ENCODE peak calls at places on chromosome 1, in seven cellular contexts. One of them, this sample, is unnamed.

GRCh38 chr1:232317336-232317735 is 312.6 kb downstream of the SIPA1L2 start:
- DNase-seq in PC-3: no peak
- DNase-seq in CD8-positive, alpha-beta memory T cell: no peak
- DNase-seq in naive thymus-derived CD4-positive, alpha-beta T cell: no peak
- DNase-seq in right atrium auricular region: no peak
- DNase-seq in PC-9: no peak
- DNase-seq in K562: no peak
- DNase-seq in this sample: no peak

GRCh38 chr1:62875676-62876075 is 91.7 kb downstream of the ATG4C start:
- DNase-seq in PC-9: no peak
- DNase-seq in K562: no peak
- DNase-seq in PC-3: peak; percentile 50
- DNase-seq in naive thymus-derived CD4-positive, alpha-beta T cell: no peak
- DNase-seq in right atrium auricular region: no peak
- DNase-seq in CD8-positive, alpha-beta memory T cell: no peak
- DNase-seq in this sample: no peak

GRCh38 chr1:220448217-220448616 is 79.7 kb upstream of the MARK1 start:
- DNase-seq in PC-9: no peak
- DNase-seq in right atrium auricular region: no peak
- DNase-seq in PC-3: no peak
- DNase-seq in naive thymus-derived CD4-positive, alpha-beta T cell: no peak
- DNase-seq in K562: no peak
- DNase-seq in CD8-positive, alpha-beta memory T cell: no peak
- DNase-seq in this sample: no peak

GRCh38 chr1:61935516-61935915 is 193.2 kb downstream of the PATJ start:
- DNase-seq in right atrium auricular region: no peak
- DNase-seq in naive thymus-derived CD4-positive, alpha-beta T cell: no peak
- DNase-seq in PC-9: no peak
- DNase-seq in PC-3: no peak
- DNase-seq in CD8-positive, alpha-beta memory T cell: no peak
- DNase-seq in K562: no peak
- DNase-seq in this sample: no peak

GRCh38 chr1:24990796-24991195 is 60.7 kb upstream of the RUNX3 start:
- DNase-seq in PC-9: no peak
- DNase-seq in naive thymus-derived CD4-positive, alpha-beta T cell: no peak
- DNase-seq in CD8-positive, alpha-beta memory T cell: peak; percentile 39
- DNase-seq in K562: no peak
- DNase-seq in PC-3: no peak
- DNase-seq in right atrium auricular region: no peak
- DNase-seq in this sample: no peak

GRCh38 chr1:212465311-212465710 is 32.6 kb downstream of the NENF start:
- DNase-seq in right atrium auricular region: no peak
- DNase-seq in naive thymus-derived CD4-positive, alpha-beta T cell: no peak
- DNase-seq in CD8-positive, alpha-beta memory T cell: no peak
- DNase-seq in PC-9: no peak
- DNase-seq in PC-3: no peak
- DNase-seq in K562: no peak
- DNase-seq in this sample: no peak

GRCh38 chr1:118151312-118151937 is 33.6 kb downstream of the SPAG17 start:
- DNase-seq in PC-9: peak; percentile 45
- DNase-seq in CD8-positive, alpha-beta memory T cell: no peak
- DNase-seq in right atrium auricular region: peak; percentile 69
- DNase-seq in naive thymus-derived CD4-positive, alpha-beta T cell: no peak
- DNase-seq in PC-3: peak; percentile 79
- DNase-seq in K562: peak; percentile 36
- DNase-seq in this sample: no peak

GRCh38 chr1:154567386-154568164 is at the start of gene CHRNB2:
- DNase-seq in PC-3: peak; percentile 69
- DNase-seq in PC-9: no peak
- DNase-seq in naive thymus-derived CD4-positive, alpha-beta T cell: peak; percentile 58
- DNase-seq in CD8-positive, alpha-beta memory T cell: peak; percentile 76
- DNase-seq in right atrium auricular region: no peak
- DNase-seq in K562: peak; percentile 93
- DNase-seq in this sample: peak; percentile 89

GRCh38 chr1:111895456-111895855 is 94.0 kb downstream of the KCND3 start:
- DNase-seq in CD8-positive, alpha-beta memory T cell: no peak
- DNase-seq in right atrium auricular region: no peak
- DNase-seq in K562: no peak
- DNase-seq in PC-9: no peak
- DNase-seq in PC-3: no peak
- DNase-seq in naive thymus-derived CD4-positive, alpha-beta T cell: no peak
- DNase-seq in this sample: no peak

GRCh38 chr1:245972476-245972875 is 534.6 kb downstream of the SMYD3 start:
- DNase-seq in K562: no peak
- DNase-seq in PC-3: no peak
- DNase-seq in CD8-positive, alpha-beta memory T cell: no peak
- DNase-seq in right atrium auricular region: no peak
- DNase-seq in naive thymus-derived CD4-positive, alpha-beta T cell: no peak
- DNase-seq in PC-9: no peak
- DNase-seq in this sample: no peak

GRCh38 chr1:224696891-224697765 is 81.0 kb downstream of the CNIH3 start:
- DNase-seq in CD8-positive, alpha-beta memory T cell: no peak
- DNase-seq in K562: no peak
- DNase-seq in right atrium auricular region: no peak
- DNase-seq in PC-9: no peak
- DNase-seq in PC-3: peak; percentile 68
- DNase-seq in naive thymus-derived CD4-positive, alpha-beta T cell: no peak
- DNase-seq in this sample: no peak

GRCh38 chr1:228647523-228648444 is 87.5 kb upstream of the RHOU start:
- DNase-seq in CD8-positive, alpha-beta memory T cell: peak; percentile 49
- DNase-seq in naive thymus-derived CD4-positive, alpha-beta T cell: no peak
- DNase-seq in K562: peak; percentile 50
- DNase-seq in PC-3: peak; percentile 87
- DNase-seq in right atrium auricular region: no peak
- DNase-seq in PC-9: no peak
- DNase-seq in this sample: peak; percentile 64

GRCh38 chr1:80657048-80657653 is 1143.6 kb upstream of the ADGRL2 start:
- DNase-seq in naive thymus-derived CD4-positive, alpha-beta T cell: no peak
- DNase-seq in PC-3: no peak
- DNase-seq in PC-9: no peak
- DNase-seq in right atrium auricular region: no peak
- DNase-seq in CD8-positive, alpha-beta memory T cell: no peak
- DNase-seq in K562: no peak
- DNase-seq in this sample: peak; percentile 1

GRCh38 chr1:211879475-211879874 is 48.9 kb upstream of the LPGAT1 start:
- DNase-seq in PC-3: no peak
- DNase-seq in right atrium auricular region: no peak
- DNase-seq in CD8-positive, alpha-beta memory T cell: no peak
- DNase-seq in K562: no peak
- DNase-seq in naive thymus-derived CD4-positive, alpha-beta T cell: no peak
- DNase-seq in PC-9: no peak
- DNase-seq in this sample: no peak

GRCh38 chr1:5765465-5765864 is 226.8 kb downstream of the NPHP4 start:
- DNase-seq in naive thymus-derived CD4-positive, alpha-beta T cell: no peak
- DNase-seq in right atrium auricular region: no peak
- DNase-seq in PC-9: no peak
- DNase-seq in K562: no peak
- DNase-seq in PC-3: no peak
- DNase-seq in CD8-positive, alpha-beta memory T cell: no peak
- DNase-seq in this sample: no peak

GRCh38 chr1:159889821-159890252 is 10.1 kb downstream of the CFAP45 start:
- DNase-seq in PC-9: peak; percentile 87
- DNase-seq in K562: peak; percentile 42
- DNase-seq in CD8-positive, alpha-beta memory T cell: no peak
- DNase-seq in PC-3: peak; percentile 96
- DNase-seq in right atrium auricular region: no peak
- DNase-seq in naive thymus-derived CD4-positive, alpha-beta T cell: no peak
- DNase-seq in this sample: no peak

GRCh38 chr1:111097356-111098099 is 42.4 kb downstream of the DRAM2 start:
- DNase-seq in PC-9: no peak
- DNase-seq in CD8-positive, alpha-beta memory T cell: no peak
- DNase-seq in right atrium auricular region: no peak
- DNase-seq in PC-3: no peak
- DNase-seq in naive thymus-derived CD4-positive, alpha-beta T cell: no peak
- DNase-seq in K562: no peak
- DNase-seq in this sample: no peak

GRCh38 chr1:236120725-236121153 is 21.6 kb upstream of the GPR137B start:
- DNase-seq in CD8-positive, alpha-beta memory T cell: no peak
- DNase-seq in PC-3: no peak
- DNase-seq in right atrium auricular region: no peak
- DNase-seq in PC-9: no peak
- DNase-seq in naive thymus-derived CD4-positive, alpha-beta T cell: no peak
- DNase-seq in K562: no peak
- DNase-seq in this sample: no peak

GRCh38 chr1:25033828-25034451 is 103.9 kb upstream of the RUNX3 start:
- DNase-seq in K562: no peak
- DNase-seq in PC-9: no peak
- DNase-seq in PC-3: no peak
- DNase-seq in right atrium auricular region: no peak
- DNase-seq in naive thymus-derived CD4-positive, alpha-beta T cell: no peak
- DNase-seq in CD8-positive, alpha-beta memory T cell: peak; percentile 71
- DNase-seq in this sample: no peak

GRCh38 chr1:214071469-214071868 is 83.7 kb downstream of the PROX1 start:
- DNase-seq in right atrium auricular region: no peak
- DNase-seq in K562: no peak
- DNase-seq in PC-3: no peak
- DNase-seq in CD8-positive, alpha-beta memory T cell: no peak
- DNase-seq in naive thymus-derived CD4-positive, alpha-beta T cell: no peak
- DNase-seq in PC-9: no peak
- DNase-seq in this sample: no peak

GRCh38 chr1:225700164-225700740 is 47.3 kb upstream of the ENAH start:
- DNase-seq in PC-3: peak; percentile 99
- DNase-seq in naive thymus-derived CD4-positive, alpha-beta T cell: no peak
- DNase-seq in CD8-positive, alpha-beta memory T cell: no peak
- DNase-seq in K562: no peak
- DNase-seq in right atrium auricular region: no peak
- DNase-seq in PC-9: peak; percentile 99
- DNase-seq in this sample: peak; percentile 45

GRCh38 chr1:229336345-229336744 is 6.5 kb downstream of the CCSAP start:
- DNase-seq in PC-3: no peak
- DNase-seq in CD8-positive, alpha-beta memory T cell: no peak
- DNase-seq in right atrium auricular region: no peak
- DNase-seq in K562: no peak
- DNase-seq in PC-9: no peak
- DNase-seq in naive thymus-derived CD4-positive, alpha-beta T cell: no peak
- DNase-seq in this sample: no peak

DNA sequence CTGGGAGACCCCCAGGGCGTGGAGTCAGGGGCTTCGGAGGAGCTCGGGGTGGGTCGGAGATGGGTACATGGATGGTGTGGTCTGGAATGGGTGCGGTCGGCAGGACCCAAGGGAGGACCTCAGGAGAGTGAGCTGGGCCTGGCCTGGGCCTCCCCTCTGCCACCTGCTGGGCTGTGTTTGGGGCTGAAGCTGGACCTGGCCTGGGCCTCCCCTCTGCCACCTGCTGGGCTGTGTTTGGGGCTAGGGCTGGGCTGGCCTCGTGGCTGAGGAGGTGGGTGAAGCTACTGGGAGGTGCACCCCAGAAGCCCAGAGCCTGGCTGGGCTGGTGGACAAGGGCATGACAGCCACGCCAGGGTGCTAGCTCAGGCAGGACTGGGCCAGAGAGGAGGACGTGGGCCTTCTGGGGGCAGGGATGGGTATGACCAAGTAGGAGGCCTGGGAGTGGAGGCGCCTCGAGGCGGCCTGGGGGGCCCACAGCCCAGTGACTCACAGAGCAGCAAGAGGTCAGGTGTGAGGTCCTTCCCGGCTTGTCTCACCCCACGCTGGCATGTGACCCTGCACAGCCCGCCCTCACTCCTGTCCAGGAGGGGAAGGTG is 14.5 kb downstream of the SAMD11 start:
- DNase-seq in CD8-positive, alpha-beta memory T cell: no peak
- DNase-seq in K562: peak; percentile 63
- DNase-seq in PC-3: peak; percentile 65
- DNase-seq in naive thymus-derived CD4-positive, alpha-beta T cell: no peak
- DNase-seq in PC-9: peak; percentile 58
- DNase-seq in right atrium auricular region: no peak
- DNase-seq in this sample: peak; percentile 73
- H3K36me3 ChIP-seq in CD8-positive, alpha-beta memory T cell: no peaks in the 10 kb centered on the region
- H3K36me3 ChIP-seq in K562: no peaks in the 10 kb centered on the region
- H3K36me3 ChIP-seq in PC-3: no peaks in the 10 kb centered on the region
- H3K36me3 ChIP-seq in naive thymus-derived CD4-positive, alpha-beta T cell: no peaks in the 10 kb centered on the region
- H3K36me3 ChIP-seq in PC-9: no peaks in the 10 kb centered on the region
- H3K36me3 ChIP-seq in right atrium auricular region: no peaks in the 10 kb centered on the region
- H3K36me3 ChIP-seq in this sample: no peaks in the 10 kb centered on the region

GRCh38 chr1:43687301-43688108 is 19.8 kb upstream of the ST3GAL3 start:
- DNase-seq in right atrium auricular region: no peak
- DNase-seq in PC-9: no peak
- DNase-seq in naive thymus-derived CD4-positive, alpha-beta T cell: no peak
- DNase-seq in CD8-positive, alpha-beta memory T cell: no peak
- DNase-seq in K562: no peak
- DNase-seq in PC-3: no peak
- DNase-seq in this sample: no peak
- H3K36me3 ChIP-seq in right atrium auricular region: peaks cover 90% of the 10 kb centered on the region
- H3K36me3 ChIP-seq in PC-9: peaks cover 67% of the 10 kb centered on the region
- H3K36me3 ChIP-seq in naive thymus-derived CD4-positive, alpha-beta T cell: peaks cover 61% of the 10 kb centered on the region
- H3K36me3 ChIP-seq in CD8-positive, alpha-beta memory T cell: peaks cover 72% of the 10 kb centered on the region
- H3K36me3 ChIP-seq in K562: peaks cover 90% of the 10 kb centered on the region
- H3K36me3 ChIP-seq in PC-3: peaks cover 76% of the 10 kb centered on the region
- H3K36me3 ChIP-seq in this sample: peaks cover 5% of the 10 kb centered on the region

GRCh38 chr1:186967659-186968394 is 139.1 kb downstream of the PLA2G4A start:
- DNase-seq in naive thymus-derived CD4-positive, alpha-beta T cell: no peak
- DNase-seq in K562: no peak
- DNase-seq in PC-3: peak; percentile 61
- DNase-seq in PC-9: no peak
- DNase-seq in CD8-positive, alpha-beta memory T cell: no peak
- DNase-seq in right atrium auricular region: no peak
- DNase-seq in this sample: no peak

GRCh38 chr1:186960866-186961265 is 132.1 kb downstream of the PLA2G4A start:
- DNase-seq in naive thymus-derived CD4-positive, alpha-beta T cell: no peak
- DNase-seq in PC-9: no peak
- DNase-seq in K562: no peak
- DNase-seq in right atrium auricular region: no peak
- DNase-seq in CD8-positive, alpha-beta memory T cell: no peak
- DNase-seq in PC-3: no peak
- DNase-seq in this sample: no peak

GRCh38 chr1:186965847-186966246 is 137.1 kb downstream of the PLA2G4A start:
- DNase-seq in PC-3: no peak
- DNase-seq in CD8-positive, alpha-beta memory T cell: no peak
- DNase-seq in right atrium auricular region: no peak
- DNase-seq in K562: no peak
- DNase-seq in naive thymus-derived CD4-positive, alpha-beta T cell: no peak
- DNase-seq in PC-9: no peak
- DNase-seq in this sample: no peak
- H3K36me3 ChIP-seq in PC-3: no peaks in the 10 kb centered on the region
- H3K36me3 ChIP-seq in CD8-positive, alpha-beta memory T cell: no peaks in the 10 kb centered on the region
- H3K36me3 ChIP-seq in right atrium auricular region: no peaks in the 10 kb centered on the region
- H3K36me3 ChIP-seq in K562: no peaks in the 10 kb centered on the region
- H3K36me3 ChIP-seq in naive thymus-derived CD4-positive, alpha-beta T cell: no peaks in the 10 kb centered on the region
- H3K36me3 ChIP-seq in PC-9: no peaks in the 10 kb centered on the region
- H3K36me3 ChIP-seq in this sample: peaks cover 1% of the 10 kb centered on the region

GRCh38 chr1:17205652-17206051 is 724 bp downstream of the PADI1 start:
- DNase-seq in PC-3: no peak
- DNase-seq in right atrium auricular region: no peak
- DNase-seq in CD8-positive, alpha-beta memory T cell: peak; percentile 28
- DNase-seq in naive thymus-derived CD4-positive, alpha-beta T cell: no peak
- DNase-seq in K562: no peak
- DNase-seq in PC-9: no peak
- DNase-seq in this sample: no peak

GRCh38 chr1:17204546-17205440 is at the start of gene PADI1:
- DNase-seq in K562: no peak
- DNase-seq in naive thymus-derived CD4-positive, alpha-beta T cell: no peak
- DNase-seq in PC-3: peak; percentile 42
- DNase-seq in CD8-positive, alpha-beta memory T cell: peak; percentile 38
- DNase-seq in PC-9: peak; percentile 82
- DNase-seq in right atrium auricular region: no peak
- DNase-seq in this sample: no peak

GRCh38 chr1:17207046-17207445 is 2.1 kb downstream of the PADI1 start:
- DNase-seq in right atrium auricular region: no peak
- DNase-seq in K562: no peak
- DNase-seq in PC-3: no peak
- DNase-seq in PC-9: peak; percentile 59
- DNase-seq in CD8-positive, alpha-beta memory T cell: peak; percentile 31
- DNase-seq in naive thymus-derived CD4-positive, alpha-beta T cell: no peak
- DNase-seq in this sample: no peak

GRCh38 chr1:17207540-17207939 is 2.6 kb downstream of the PADI1 start:
- DNase-seq in CD8-positive, alpha-beta memory T cell: no peak
- DNase-seq in K562: no peak
- DNase-seq in PC-3: no peak
- DNase-seq in right atrium auricular region: no peak
- DNase-seq in naive thymus-derived CD4-positive, alpha-beta T cell: no peak
- DNase-seq in PC-9: peak; percentile 41
- DNase-seq in this sample: no peak

GRCh38 chr1:17206196-17206595 is 1.3 kb downstream of the PADI1 start:
- DNase-seq in right atrium auricular region: no peak
- DNase-seq in PC-9: no peak
- DNase-seq in CD8-positive, alpha-beta memory T cell: peak; percentile 9
- DNase-seq in naive thymus-derived CD4-positive, alpha-beta T cell: no peak
- DNase-seq in K562: no peak
- DNase-seq in PC-3: no peak
- DNase-seq in this sample: no peak
- H3K36me3 ChIP-seq in right atrium auricular region: no peaks in the 10 kb centered on the region
- H3K36me3 ChIP-seq in PC-9: no peaks in the 10 kb centered on the region
- H3K36me3 ChIP-seq in CD8-positive, alpha-beta memory T cell: no peaks in the 10 kb centered on the region
- H3K36me3 ChIP-seq in naive thymus-derived CD4-positive, alpha-beta T cell: no peaks in the 10 kb centered on the region
- H3K36me3 ChIP-seq in K562: no peaks in the 10 kb centered on the region
- H3K36me3 ChIP-seq in PC-3: no peaks in the 10 kb centered on the region
- H3K36me3 ChIP-seq in this sample: no peaks in the 10 kb centered on the region

This sample was measured in Caco-2.